ENCODE peak calls at places on chromosomes 16 and 17, in five cellular contexts. I is body of pancreas, O is uterus, Q is breast epithelium, T is GM12892. Z is an unnamed sample.

GRCh38 chr17:59151007-59151406 is 4.0 kb downstream of the SKA2 start:
- DNase-seq in T (no peak), I (no peak), Q (no peak), O (no peak), Z (no peak)

GRCh38 chr17:13182854-13183253 is 165.0 kb upstream of the ELAC2 start:
- DNase-seq in Q (no peak), O (no peak), I (no peak), T (no peak), Z (no peak)

GRCh38 chr16:28569011-28569410 is 15.3 kb downstream of the SGF29 start:
- DNase-seq in Q (no peak), I (no peak), O (no peak), T (no peak), Z (no peak)

GRCh38 chr17:35543856-35544255 is 6.4 kb upstream of the SLFN12L start:
- DNase-seq in I (no peak), Q (no peak), T (no peak), O (no peak), Z (no peak)

GRCh38 chr17:57523926-57524634 is 221.0 kb downstream of the CCDC182 start:
- DNase-seq in T (no peak), I (peak; percentile 60), Q (peak; percentile 67), O (no peak), Z (peak; percentile 78)

GRCh38 chr16:81544691-81545365 is 100.2 kb downstream of the CMIP start:
- DNase-seq in Q (no peak), T (no peak), I (no peak), O (no peak), Z (no peak)

GRCh38 chr17:78345791-78346494 is 13.9 kb downstream of the SOCS3 start:
- DNase-seq in T (no peak), O (no peak), Q (no peak), I (peak; percentile 59), Z (no peak)

GRCh38 chr17:51059781-51060180 is 60.9 kb downstream of the SPAG9 start:
- DNase-seq in Q (no peak), T (no peak), I (no peak), O (no peak), Z (no peak)

GRCh38 chr16:71626018-71626857 is at the start of gene MARVELD3:
- DNase-seq in I (peak; percentile 94), T (peak; percentile 32), O (no peak), Q (peak; percentile 78), Z (no peak)

GRCh38 chr16:57757326-57757786 is 21.8 kb downstream of the KATNB1 start:
- DNase-seq in I (peak; percentile 85), T (peak; percentile 99), Q (peak; percentile 76), O (peak; percentile 85), Z (peak; percentile 82)

DNA sequence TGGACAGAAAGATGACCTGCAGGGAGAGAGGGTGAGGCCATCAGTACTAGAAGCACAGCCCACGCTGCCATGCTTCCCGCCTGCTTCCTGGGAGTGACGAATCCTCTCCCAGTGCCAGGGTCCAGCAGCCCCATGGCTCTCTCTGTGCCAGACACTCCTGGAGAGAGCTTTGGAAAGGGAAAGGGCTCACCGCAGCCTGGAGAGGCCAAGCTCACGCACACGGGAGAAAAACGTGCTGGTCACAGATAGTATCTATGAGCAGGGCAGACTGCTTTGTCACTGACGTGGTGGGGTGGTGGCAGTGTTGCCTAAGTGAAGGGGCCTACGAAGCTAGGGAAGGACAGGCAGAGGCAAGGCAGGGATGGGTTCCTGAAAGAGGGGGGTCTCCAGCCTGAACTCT is 5.4 kb downstream of the WBP2 start:
- DNase-seq in I (no peak), Q (no peak), O (no peak), T (no peak), Z (no peak)
- TF ChIP-seq POLR2A in I (no peak), Q (no peak), O (no peak), T (no peak), Z (no peak)

DNA sequence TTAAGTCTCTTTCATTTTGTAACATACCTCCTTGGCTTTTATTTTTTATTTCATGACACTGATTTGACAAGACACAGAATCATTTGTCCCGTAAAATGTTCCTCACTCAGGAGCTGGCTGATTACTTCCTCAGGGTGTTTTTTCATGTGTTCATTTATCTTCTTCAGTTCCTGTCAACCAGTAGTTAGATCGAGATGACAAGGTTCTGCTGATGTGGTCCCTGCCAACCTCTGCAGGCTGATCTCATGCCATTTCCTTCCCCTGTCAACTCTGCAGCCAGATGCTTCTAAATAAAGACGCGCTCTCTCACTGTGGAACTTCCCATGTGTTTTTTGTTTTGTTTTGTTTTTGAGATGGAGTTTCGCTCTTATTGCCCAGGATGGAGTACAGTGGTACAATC is 8.1 kb upstream of the CXCL16 start:
- DNase-seq in I (peak; percentile 57), Q (no peak), T (no peak), O (no peak), Z (no peak)
- TF ChIP-seq POLR2A in I (no peak), Q (no peak), T (no peak), O (no peak), Z (no peak)

GRCh38 chr16:90022209-90023077 is 3.2 kb upstream of the DBNDD1 start:
- DNase-seq in Q (peak; percentile 81), T (peak; percentile 92), I (peak; percentile 93), O (peak; percentile 87), Z (peak; percentile 98)
- TF ChIP-seq POLR2A in Q (peak; percentile 30), T (no peak), I (peak; percentile 66), O (no peak), Z (peak; percentile 80)

DNA sequence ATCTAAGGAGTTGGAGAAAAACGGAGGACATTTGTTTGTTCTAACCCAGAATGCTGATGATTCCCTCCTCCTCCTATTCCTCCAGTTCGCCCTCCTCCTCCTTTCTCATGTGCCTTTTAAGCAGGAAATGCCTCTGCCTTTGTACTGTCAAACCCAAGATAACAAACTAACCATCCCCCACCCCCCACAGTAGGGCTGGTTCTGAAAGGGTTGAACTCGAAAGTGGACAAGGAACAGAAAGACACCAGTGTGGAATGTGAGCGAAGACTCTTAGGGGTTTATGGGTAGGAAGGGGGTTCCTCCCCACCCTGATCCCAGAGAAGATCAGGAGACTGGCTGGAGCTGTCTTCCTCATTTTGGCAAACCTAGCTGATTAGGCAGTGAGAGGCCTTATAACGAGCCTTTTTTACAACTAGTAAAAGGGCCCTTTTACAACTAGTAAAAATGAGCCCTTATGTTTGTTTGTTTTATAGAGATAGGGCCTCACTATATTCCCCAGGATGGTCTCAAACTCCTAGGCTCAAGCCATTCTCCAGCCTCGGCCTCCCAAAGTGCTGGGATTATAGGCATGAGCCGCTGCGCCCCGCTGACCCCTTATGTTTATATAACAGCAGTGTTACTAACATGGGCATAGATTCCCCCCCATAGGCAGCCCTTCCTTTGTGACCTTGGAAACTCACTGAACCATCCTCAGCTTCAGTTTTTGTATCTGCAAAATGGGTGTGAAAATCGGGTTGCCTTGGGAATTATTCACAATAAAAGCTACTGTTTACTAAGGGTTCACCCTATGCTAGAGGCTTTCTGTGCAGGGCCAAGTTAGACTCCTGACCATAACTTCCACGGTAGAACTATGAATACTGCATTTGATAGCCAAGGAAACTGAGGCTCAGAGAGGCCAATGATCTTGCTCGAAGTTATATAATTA is 1.1 kb downstream of the CHD9 start:
- DNase-seq in I (peak; percentile 31), T (no peak), O (peak; percentile 48), Q (peak; percentile 37), Z (peak; percentile 19)
- TF ChIP-seq POLR2A in I (no peak), T (no peak), O (no peak), Q (no peak), Z (peak; percentile 28)